ENCODE peak calls at places on chromosomes 12 and 14, in four cellular contexts. W is adrenal gland, X is upper lobe of right lung, C is GM23338. J is an unnamed sample.

GRCh38 chr14:36570065-36570464 is 12.3 kb downstream of the NKX2-8 start:
- DNase-seq in X (no peak), C (no peak), W (no peak), J (no peak)

GRCh38 chr14:81313200-81313599 is 86.9 kb downstream of the STON2 start:
- DNase-seq in W (no peak), C (no peak), X (no peak), J (no peak)

GRCh38 chr14:30345511-30345910 is 213.4 kb upstream of the G2E3 start:
- DNase-seq in W (no peak), C (no peak), X (no peak), J (no peak)

GRCh38 chr12:85575115-85576096 is 260.8 kb downstream of the RASSF9 start:
- DNase-seq in W (peak; percentile 66), X (no peak), C (peak; percentile 71), J (peak; percentile 64)

GRCh38 chr14:100660498-100661339 is 66.0 kb upstream of the DLK1 start:
- DNase-seq in C (no peak), W (peak; percentile 67), X (no peak), J (peak; percentile 39)

GRCh38 chr12:46487567-46488131 is 115.1 kb upstream of the SLC38A2 start:
- DNase-seq in C (no peak), W (no peak), X (no peak), J (no peak)

GRCh38 chr14:82642425-82642824 is 1108.8 kb upstream of the SEL1L start:
- DNase-seq in C (peak; percentile 71), W (no peak), X (peak; percentile 68), J (peak; percentile 4)

GRCh38 chr14:31884776-31885379 is 192.2 kb upstream of the ARHGAP5 start:
- DNase-seq in C (no peak), X (no peak), W (no peak), J (no peak)

GRCh38 chr12:22481557-22482104 is 62.7 kb downstream of the C2CD5 start:
- DNase-seq in X (no peak), C (no peak), W (no peak), J (no peak)

GRCh38 chr12:78457951-78458350 is 406.6 kb upstream of the SYT1 start:
- DNase-seq in W (no peak), X (no peak), C (no peak), J (no peak)

GRCh38 chr14:104262515-104263514 is 124.4 kb downstream of the KIF26A start:
- DNase-seq in X (peak; percentile 46), C (no peak), W (peak; percentile 13), J (no peak)

GRCh38 chr14:104800600-104801283 is at the start of gene ZBTB42:
- DNase-seq in C (peak; percentile 74), W (peak; percentile 69), X (peak; percentile 94), J (peak; percentile 90)

GRCh38 chr12:19892186-19892585 is 452.9 kb downstream of the AEBP2 start:
- DNase-seq in C (no peak), W (no peak), X (no peak), J (no peak)

GRCh38 chr14:96362071-96362964 is 823 bp downstream of the ATG2B start:
- DNase-seq in X (no peak), W (peak; percentile 29), C (peak; percentile 33), J (peak; percentile 90)

GRCh38 chr12:130322263-130322662 is 15.4 kb upstream of the PIWIL1 start:
- DNase-seq in C (no peak), X (no peak), W (no peak), J (no peak)

GRCh38 chr12:3820122-3820521 is 53.1 kb downstream of the PARP11 start:
- DNase-seq in W (no peak), X (no peak), C (no peak), J (no peak)

GRCh38 chr14:71400821-71401447 is 493.7 kb downstream of the PCNX1 start:
- DNase-seq in X (no peak), W (no peak), C (no peak), J (no peak)

GRCh38 chr14:21039585-21040369 is 2.4 kb upstream of the RNASE7 start:
- DNase-seq in C (peak; percentile 90), X (no peak), W (peak; percentile 71), J (peak; percentile 68)

GRCh38 chr14:58645641-58646040 is 7.9 kb downstream of the DACT1 start:
- DNase-seq in X (no peak), C (no peak), W (no peak), J (no peak)
- H3K36me3 ChIP-seq in X (peaks cover 28% of the 10 kb centered on the region), C (peaks cover 7% of the 10 kb centered on the region), W (no peaks in the 10 kb centered on the region), J (peaks cover 5% of the 10 kb centered on the region)

GRCh38 chr12:48788522-48788851 is 402 bp downstream of the ADCY6 start:
- DNase-seq in W (no peak), X (peak; percentile 73), C (no peak), J (peak; percentile 25)
- H3K27ac ChIP-seq in W (peak overlapping the region; percentile 13), X (peak overlapping the region; percentile 81), C (no peak overlapping the region), J (peak overlapping the region; percentile 58)

GRCh38 chr14:77116194-77116817 is 18.2 kb downstream of the CIPC start:
- DNase-seq in W (no peak), C (no peak), X (no peak), J (no peak)
- H3K36me3 ChIP-seq in W (no peaks in the 10 kb centered on the region), C (peaks cover 19% of the 10 kb centered on the region), X (peaks cover 56% of the 10 kb centered on the region), J (peaks cover 7% of the 10 kb centered on the region)

GRCh38 chr14:55104051-55104954 is 24.7 kb upstream of the LGALS3 start:
- DNase-seq in C (no peak), W (no peak), X (no peak), J (no peak)
- H3K27ac ChIP-seq in C (no peak overlapping the region), W (peak overlapping the region; percentile 79), X (peak overlapping the region; percentile 96), J (peak overlapping the region; percentile 97)

GRCh38 chr12:53179694-53180269 is 740 bp upstream of the ZNF740 start:
- DNase-seq in X (no peak), C (no peak), W (peak; percentile 44), J (no peak)
- H3K36me3 ChIP-seq in X (peaks cover 27% of the 10 kb centered on the region), C (peaks cover 11% of the 10 kb centered on the region), W (no peaks in the 10 kb centered on the region), J (peaks cover 3% of the 10 kb centered on the region)

GRCh38 chr12:2284857-2285256 is 232.1 kb downstream of the CACNA1C start:
- DNase-seq in C (peak; percentile 92), X (peak; percentile 70), W (peak; percentile 73), J (peak; percentile 73)
- H3K27ac ChIP-seq in C (no peak overlapping the region), X (no peak overlapping the region), W (no peak overlapping the region), J (no peak overlapping the region)

DNA sequence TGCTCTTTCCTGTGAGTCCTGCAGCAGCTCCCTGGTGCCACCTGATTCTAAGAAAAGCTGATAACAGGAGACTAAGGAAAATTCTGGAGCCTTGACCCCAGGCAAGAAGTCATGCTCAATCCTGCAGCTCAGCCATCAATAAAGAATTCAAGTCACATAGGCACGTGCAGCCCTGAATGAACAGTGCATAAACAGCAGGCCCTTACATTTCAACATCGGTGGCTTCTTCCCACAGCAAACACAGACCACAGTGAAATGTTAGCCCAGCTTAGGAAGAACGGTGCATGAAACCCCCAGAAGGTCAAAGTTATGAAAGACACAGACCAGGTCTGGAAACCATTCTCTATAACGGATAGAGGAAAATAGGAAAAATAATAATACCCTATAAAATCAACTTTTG is 10.5 kb downstream of the CINP start:
- DNase-seq in W (no peak), C (no peak), X (no peak), J (no peak)
- H3K36me3 ChIP-seq in W (no peaks in the 10 kb centered on the region), C (peaks cover 10% of the 10 kb centered on the region), X (peaks cover 84% of the 10 kb centered on the region), J (peaks cover 16% of the 10 kb centered on the region)